ENCODE peak calls at places on chromosomes 11 and 22, in nine cellular contexts. V is transverse colon; G is EH; U is activated CD8-positive, alpha-beta T cell treated with anti-CD3 and anti-CD28 coated beads, Interleukin-2, amount 10 ng/mL, durations not matched to agents 7 days and 5 days; T is anterior cingulate cortex; D is upper lobe of right lung; Q is fibroblast of mammary gland; X is T-helper 1 cell; A is left lung. E is an unnamed sample.
A peak's percentile ranks its signal among the peaks of the same experiment; 100 is the strongest.

GRCh38 chr11:74265256-74265655 is 46.2 kb downstream of the P4HA3 start:
- DNase-seq in X (no peak), D (no peak), G (no peak), T (no peak), Q (no peak), U (no peak), A (no peak), V (no peak), E (no peak)

GRCh38 chr22:48581821-48582469 is 1245.7 kb downstream of the BRD1 start:
- DNase-seq in U (no peak), X (no peak), T (no peak), G (no peak), A (no peak), V (no peak), D (no peak), Q (no peak), E (no peak)

GRCh38 chr11:1033016-1033798 is 3.3 kb downstream of the MUC6 start:
- DNase-seq in U (no peak), G (no peak), V (no peak), X (no peak), Q (no peak), T (no peak), A (no peak), D (no peak), E (no peak)

GRCh38 chr11:72817966-72818365 is 3.8 kb downstream of the ATG16L2 start:
- DNase-seq in G (no peak), V (no peak), X (no peak), U (no peak), T (no peak), Q (no peak), A (no peak), D (no peak), E (no peak)

GRCh38 chr11:108887436-108888238 is 222.8 kb downstream of the DDX10 start:
- DNase-seq in D (no peak), A (no peak), G (peak; percentile 87), T (no peak), Q (peak; percentile 42), U (peak; percentile 40), V (no peak), X (no peak), E (no peak)

GRCh38 chr11:67266424-67267187 is at the start of gene GRK2:
- DNase-seq in U (peak; percentile 57), A (peak; percentile 42), V (no peak), T (no peak), X (peak; percentile 55), G (peak; percentile 61), Q (no peak), D (peak; percentile 82), E (no peak)

GRCh38 chr22:19169002-19169946 is 9.3 kb downstream of the SLC25A1 start:
- DNase-seq in D (no peak), Q (no peak), A (no peak), G (no peak), X (no peak), T (no peak), V (no peak), U (no peak), E (no peak)

GRCh38 chr11:85029964-85030363 is 597.2 kb downstream of the DLG2 start:
- DNase-seq in A (no peak), T (no peak), V (no peak), G (no peak), X (no peak), Q (peak; percentile 74), D (no peak), U (no peak), E (no peak)

GRCh38 chr11:3014943-3015342 is 22.8 kb upstream of the NAP1L4 start:
- DNase-seq in U (peak; percentile 36), A (no peak), V (no peak), Q (no peak), G (no peak), T (no peak), X (no peak), D (no peak), E (no peak)

GRCh38 chr11:75152090-75152489 is 1.2 kb downstream of the SLCO2B1 start:
- DNase-seq in Q (no peak), U (no peak), G (no peak), V (no peak), A (no peak), X (no peak), D (no peak), T (no peak), E (no peak)

GRCh38 chr11:2779499-2779980 is 79.7 kb upstream of the KCNQ1OT1 start:
- DNase-seq in A (no peak), Q (no peak), D (no peak), T (no peak), V (no peak), G (no peak), X (no peak), U (no peak), E (no peak)

GRCh38 chr22:19576460-19577421 is 52.5 kb upstream of the CLDN5 start:
- DNase-seq in D (no peak), V (no peak), G (peak; percentile 83), U (peak; percentile 65), Q (peak; percentile 69), A (no peak), T (no peak), X (peak; percentile 84), E (no peak)

GRCh38 chr11:118628432-118628831 is 21.0 kb downstream of the PHLDB1 start:
- DNase-seq in T (peak; percentile 67), D (no peak), V (no peak), Q (no peak), U (no peak), G (no peak), A (no peak), X (no peak), E (no peak)

GRCh38 chr11:83326326-83326725 is 40.2 kb upstream of the CCDC90B start:
- DNase-seq in D (no peak), G (no peak), V (no peak), Q (no peak), U (no peak), X (no peak), T (no peak), A (no peak), E (no peak)

GRCh38 chr11:86538223-86538548 is 134.2 kb downstream of the ME3 start:
- DNase-seq in X (no peak), V (no peak), Q (no peak), A (no peak), U (no peak), T (no peak), D (no peak), G (no peak), E (no peak)

GRCh38 chr11:134358165-134358852 is 26.5 kb downstream of the GLB1L2 start:
- DNase-seq in A (peak; percentile 25), Q (no peak), G (no peak), V (no peak), T (no peak), U (no peak), X (no peak), D (peak; percentile 49), E (no peak)

GRCh38 chr11:5204787-5205186 is 4.3 kb upstream of the OR51V1 start:
- DNase-seq in G (peak; percentile 79), D (no peak), A (no peak), U (no peak), V (no peak), Q (peak; percentile 81), T (no peak), X (peak; percentile 4), E (peak; percentile 57)

GRCh38 chr11:73838443-73839122 is 38.1 kb downstream of the COA4 start:
- DNase-seq in V (no peak), U (no peak), G (peak; percentile 68), T (no peak), X (no peak), D (no peak), Q (no peak), A (no peak), E (peak; percentile 33)